ENCODE peak calls at places on chromosome X, in four cellular contexts. Z is heart right ventricle, G is AG04449, Q is colonic mucosa. R is an unnamed sample.

GRCh38 chrX:147803948-147804347 is 107.8 kb upstream of the FMR1 start:
- DNase-seq in G (no peak), Q (no peak), Z (no peak), R (no peak)

GRCh38 chrX:85493821-85494220 is 114.4 kb upstream of the POF1B start:
- DNase-seq in G (no peak), Q (no peak), Z (no peak), R (no peak)

GRCh38 chrX:127207326-127207725 is 387.8 kb downstream of the PRR32 start:
- DNase-seq in Z (no peak), G (no peak), Q (no peak), R (no peak)

GRCh38 chrX:66200050-66200664 is 36.1 kb downstream of the HEPH start:
- DNase-seq in Q (no peak), G (no peak), Z (no peak), R (no peak)

GRCh38 chrX:12013220-12013619 is 125.1 kb upstream of the FRMPD4 start:
- DNase-seq in Q (no peak), Z (no peak), G (no peak), R (peak; percentile 63)

GRCh38 chrX:23952401-23952800 is 44.6 kb downstream of the CXorf58 start:
- DNase-seq in Z (no peak), G (no peak), Q (no peak), R (no peak)

GRCh38 chrX:16465081-16465876 is 184.7 kb upstream of the S100G start:
- DNase-seq in Z (no peak), G (no peak), Q (no peak), R (no peak)

GRCh38 chrX:132480581-132481203 is 8.1 kb downstream of the MBNL3 start:
- DNase-seq in Z (no peak), Q (peak; percentile 69), G (no peak), R (no peak)

GRCh38 chrX:2588049-2588448 is 87.3 kb upstream of the DHRSX start:
- DNase-seq in G (no peak), Q (no peak), Z (no peak), R (no peak)

GRCh38 chrX:40104649-40105015 is 6.9 kb upstream of the BCOR start:
- DNase-seq in Q (peak; percentile 56), G (no peak), Z (peak; percentile 50), R (no peak)

DNA sequence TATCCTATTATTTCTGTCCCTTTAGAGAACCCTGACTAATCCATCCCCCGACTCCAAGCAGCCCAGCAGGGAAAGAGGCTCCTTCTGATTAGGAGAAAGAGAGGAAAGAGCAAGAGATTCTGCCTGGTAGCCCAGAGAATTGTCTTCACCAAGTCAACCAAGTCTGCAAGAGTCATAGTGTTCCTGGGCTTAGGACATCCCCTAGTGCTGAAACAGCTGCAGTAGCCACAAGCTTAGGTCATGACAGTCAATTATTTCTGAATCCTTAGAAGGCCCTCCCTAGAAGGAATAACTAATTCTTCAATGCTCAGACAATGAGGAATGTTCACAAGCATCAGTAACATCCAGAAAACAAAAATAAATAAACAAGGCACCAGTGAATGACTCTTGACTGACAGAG is 480.3 kb upstream of the GRIA3 start:
- DNase-seq in Z (no peak), G (no peak), Q (no peak), R (no peak)
- TF ChIP-seq CTCF in Z (no peak), G (peak; percentile 51), Q (no peak), R (no peak)

DNA sequence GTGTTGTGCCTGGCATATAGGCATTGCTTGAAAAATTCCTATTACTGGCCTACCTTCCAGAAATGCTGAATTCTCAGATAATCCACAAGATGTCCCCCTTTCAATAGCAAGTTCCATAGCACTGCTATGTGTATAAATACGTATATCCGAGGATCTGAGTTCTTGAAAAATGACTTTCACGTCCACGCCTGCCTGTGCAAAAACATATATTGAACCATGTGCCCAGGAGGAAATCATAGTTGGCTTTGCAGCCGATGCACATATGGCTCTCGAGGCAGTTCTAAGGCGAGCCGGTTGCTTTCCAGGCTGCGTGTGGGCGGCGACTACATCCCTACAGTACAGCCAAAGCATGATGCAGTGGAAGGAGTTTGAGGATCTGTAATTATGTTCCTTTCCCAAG is 55.4 kb upstream of the ESX1 start:
- DNase-seq in Z (no peak), G (no peak), Q (no peak), R (no peak)
- TF ChIP-seq CTCF in Z (no peak), G (peak; percentile 25), Q (no peak), R (peak; percentile 36)

GRCh38 chrX:150544835-150545790 is 23.3 kb upstream of the MTM1 start:
- DNase-seq in G (no peak), Z (no peak), Q (no peak), R (no peak)

GRCh38 chrX:150546711-150547153 is 21.7 kb upstream of the MTM1 start:
- DNase-seq in G (no peak), Z (no peak), Q (no peak), R (no peak)

GRCh38 chrX:150542846-150543229 is 25.6 kb upstream of the MTM1 start:
- DNase-seq in Q (no peak), Z (no peak), G (no peak), R (no peak)

GRCh38 chrX:150543230-150544155 is 24.9 kb upstream of the MTM1 start:
- DNase-seq in G (no peak), Z (no peak), Q (no peak), R (no peak)

GRCh38 chrX:150544222-150544787 is 24.1 kb upstream of the MTM1 start:
- DNase-seq in Q (peak; percentile 45), G (no peak), Z (no peak), R (no peak)
- TF ChIP-seq CTCF in Q (no peak), G (no peak), Z (no peak), R (no peak)

GRCh38 chrX:48761674-48762471 is at the start of gene GLOD5:
- DNase-seq in Q (peak; percentile 75), Z (no peak), G (no peak), R (no peak)
- TF ChIP-seq CTCF in Q (peak; percentile 23), Z (no peak), G (peak; percentile 6), R (peak; percentile 42)

GRCh38 chrX:64291106-64291505 is 60.7 kb upstream of the ASB12 start:
- DNase-seq in Z (no peak), Q (no peak), G (no peak), R (no peak)
- TF ChIP-seq CTCF in Z (no peak), Q (no peak), G (no peak), R (no peak)

DNA sequence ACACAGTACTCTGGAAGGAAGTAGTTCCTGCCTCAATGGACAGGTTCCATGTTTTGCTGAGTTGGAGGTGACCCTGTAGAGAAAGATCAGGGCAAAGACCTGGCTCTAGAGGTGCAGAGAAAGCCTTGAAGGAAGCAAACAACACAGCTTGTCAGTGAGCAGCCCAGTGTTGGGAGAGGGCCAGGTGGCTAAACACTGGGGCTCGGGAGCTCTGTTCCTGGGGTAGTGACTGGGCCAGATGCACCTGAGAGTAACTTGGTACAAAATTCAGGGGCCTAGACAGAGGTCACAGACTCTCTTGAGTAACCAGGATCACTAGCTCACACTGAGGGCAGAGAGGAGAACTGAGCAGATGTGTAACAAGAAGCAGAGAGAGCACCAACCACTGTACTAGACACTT is 138.4 kb upstream of the NALF2 start:
- DNase-seq in G (no peak), Q (no peak), Z (no peak), R (no peak)
- TF ChIP-seq CTCF in G (no peak), Q (no peak), Z (no peak), R (no peak)

DNA sequence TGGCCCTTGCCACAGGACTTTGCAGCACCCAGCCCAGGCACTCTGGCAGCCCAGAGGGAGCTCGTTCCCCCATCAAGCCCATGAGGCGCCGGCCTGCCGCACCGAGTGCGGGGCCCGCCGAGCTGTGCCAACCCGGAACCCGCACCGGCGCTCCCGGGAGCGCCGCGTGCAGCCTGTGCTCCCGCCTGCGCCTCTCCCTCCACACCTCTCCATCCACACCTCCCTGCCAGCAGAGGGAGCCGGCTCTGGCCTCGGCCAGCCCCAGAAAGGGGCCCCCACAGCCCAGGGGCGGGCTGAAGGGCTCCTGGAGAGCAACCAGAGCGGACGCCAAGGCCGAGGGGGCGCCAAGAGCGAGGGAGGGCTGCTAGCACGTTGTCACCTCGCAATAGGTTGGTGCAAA is 268.8 kb downstream of the MID1IP1 start:
- DNase-seq in Q (no peak), Z (no peak), G (no peak), R (no peak)
- TF ChIP-seq CTCF in Q (no peak), Z (no peak), G (no peak), R (no peak)

DNA sequence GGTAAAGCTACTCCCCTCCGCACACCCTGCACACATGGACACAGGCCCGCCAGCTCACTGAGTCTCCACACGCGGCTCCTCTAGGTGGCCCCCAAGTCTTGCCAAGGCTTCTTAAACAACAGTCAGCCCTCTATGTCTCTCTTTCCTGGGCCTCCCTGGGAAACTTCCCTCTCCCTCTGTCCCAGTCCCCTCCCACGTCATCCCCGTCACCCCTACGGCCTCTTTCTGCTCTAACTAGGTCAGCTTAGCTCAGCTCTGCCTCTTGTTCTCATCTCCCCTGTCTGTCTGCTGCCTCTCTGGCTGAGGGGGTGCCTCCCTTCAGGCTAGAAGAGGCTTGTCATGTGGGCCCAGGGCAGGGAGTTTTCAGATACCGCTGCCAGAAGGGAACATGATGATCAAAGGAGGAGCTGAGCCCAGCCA is 38.8 kb downstream of the SEPTIN6 start:
- DNase-seq in Z (peak; percentile 33), G (no peak), Q (no peak), R (no peak)
- TF ChIP-seq CTCF in Z (peak; percentile 13), G (peak; percentile 3), Q (no peak), R (no peak)

DNA sequence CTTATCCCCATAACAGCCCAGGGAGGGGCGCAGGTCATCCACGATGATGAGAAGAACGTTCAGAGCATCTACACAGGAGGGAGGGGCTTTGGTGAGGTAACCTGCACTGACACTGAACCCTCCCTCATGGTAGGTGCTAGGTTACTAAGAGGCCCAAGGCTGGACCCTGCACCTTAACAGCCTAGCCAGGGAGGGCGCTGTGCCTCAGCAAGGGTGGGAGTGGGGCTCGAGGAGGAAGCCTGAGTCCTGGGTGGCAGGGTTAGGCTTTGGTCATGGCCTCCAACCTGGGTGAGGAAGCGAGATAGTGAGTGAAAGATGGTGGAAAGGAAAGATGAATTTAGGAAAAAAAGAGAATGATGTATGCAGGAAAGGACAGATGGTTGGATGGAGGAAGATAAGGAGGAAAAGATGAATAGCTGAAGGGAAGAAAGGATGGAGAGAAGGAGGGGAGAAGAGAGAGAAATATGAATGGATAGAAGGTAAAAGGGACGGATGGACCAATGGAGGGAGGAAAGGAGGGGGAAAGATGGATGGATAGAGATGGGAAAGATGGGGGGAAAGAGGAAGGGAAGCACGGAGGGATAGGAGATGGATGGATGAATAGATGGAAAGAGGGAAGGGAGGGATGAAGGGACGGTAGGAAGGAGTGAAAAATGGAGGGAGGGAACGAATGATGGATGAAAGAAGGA is 736 bp downstream of the IDS start:
- DNase-seq in G (no peak), Z (no peak), Q (no peak), R (no peak)
- TF ChIP-seq CTCF in G (peak; percentile 46), Z (no peak), Q (no peak), R (peak; percentile 49)

DNA sequence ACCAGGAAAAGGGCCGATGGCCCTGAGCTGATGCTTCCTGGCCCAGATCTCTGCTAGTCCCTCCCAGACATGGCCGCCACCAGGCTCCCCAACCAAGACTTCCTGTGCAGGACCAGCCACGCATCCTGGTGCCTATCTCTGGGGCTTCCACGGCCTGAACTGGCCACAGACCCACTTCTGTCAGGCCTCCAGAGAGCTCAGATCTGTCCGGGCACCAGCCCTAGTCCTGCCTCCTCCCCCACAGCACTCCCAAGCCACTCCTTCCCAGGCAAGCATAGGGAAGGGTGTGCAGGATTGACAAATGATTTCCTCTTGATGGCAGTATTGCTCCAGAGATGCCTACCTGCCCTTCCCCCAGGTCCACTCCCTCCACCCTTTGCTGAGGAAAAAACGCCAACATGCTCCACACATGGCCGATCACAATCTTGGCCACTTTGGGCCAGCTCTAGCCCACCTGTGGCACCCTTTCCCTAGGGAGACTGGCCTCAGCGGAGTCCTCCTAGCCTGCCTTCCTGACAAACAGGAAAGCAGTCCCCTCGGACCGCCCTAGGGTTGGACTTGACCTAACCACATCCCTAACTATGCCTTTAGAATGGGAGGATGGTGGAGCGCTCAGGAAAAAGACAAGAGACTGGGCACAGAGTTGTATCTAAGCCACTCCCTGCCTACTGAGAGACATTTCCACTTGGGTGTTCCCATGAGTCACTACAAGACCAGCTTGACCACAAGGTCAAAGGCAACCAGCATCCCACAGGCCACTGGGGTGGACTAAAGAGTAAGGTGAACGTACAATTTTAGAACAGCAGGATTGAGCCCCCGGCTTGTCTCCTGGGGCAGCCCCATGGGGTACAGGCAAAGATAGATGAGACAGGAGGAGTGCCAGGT is 277.5 kb upstream of the AGTR2 start:
- DNase-seq in G (no peak), Z (no peak), Q (peak; percentile 79), R (peak; percentile 29)
- TF ChIP-seq CTCF in G (no peak), Z (no peak), Q (peak; percentile 40), R (peak; percentile 23)

R was measured in kidney epithelial cell.